ENCODE peak calls at places on chromosomes 12 and 14, in four cellular contexts. Z is mucosa of descending colon, T is psoas muscle, F is stomach. U is an unnamed sample.
A peak's percentile ranks its signal among the peaks of the same experiment; 100 is the strongest.

GRCh38 chr14:102015045-102015685 is 50.8 kb downstream of the DYNC1H1 start:
- DNase-seq in Z (no peak), T (no peak), F (no peak), U (no peak)

GRCh38 chr14:104826197-104826857 is 25.4 kb downstream of the ZBTB42 start:
- DNase-seq in Z (peak; percentile 96), T (peak; percentile 91), F (peak; percentile 96), U (peak; percentile 85)

GRCh38 chr12:102964872-102965271 is 7.4 kb downstream of the ASCL1 start:
- DNase-seq in Z (peak; percentile 68), T (no peak), F (peak; percentile 52), U (no peak)

GRCh38 chr12:93622485-93622884 is 50.0 kb downstream of the SOCS2 start:
- DNase-seq in Z (no peak), T (no peak), F (no peak), U (no peak)

GRCh38 chr12:1926274-1926673 is 7.8 kb upstream of the CACNA2D4 start:
- DNase-seq in Z (no peak), T (no peak), F (peak; percentile 14), U (no peak)

GRCh38 chr14:66380143-66380542 is 106.0 kb upstream of the CCDC196 start:
- DNase-seq in Z (no peak), T (no peak), F (peak; percentile 60), U (no peak)

GRCh38 chr12:52232916-52233461 is at the start of gene KRT7:
- DNase-seq in Z (no peak), T (no peak), F (no peak), U (no peak)

GRCh38 chr12:1220127-1221092 is 229.4 kb downstream of the ERC1 start:
- DNase-seq in Z (peak; percentile 71), T (no peak), F (peak; percentile 53), U (no peak)

GRCh38 chr12:88546851-88547250 is 33.4 kb downstream of the KITLG start:
- DNase-seq in Z (no peak), T (no peak), F (no peak), U (no peak)

GRCh38 chr12:21831671-21832357 is 57.3 kb upstream of the KCNJ8 start:
- DNase-seq in Z (no peak), T (peak; percentile 45), F (no peak), U (no peak)

GRCh38 chr12:38934696-38935095 is 29.3 kb upstream of the CPNE8 start:
- DNase-seq in Z (no peak), T (no peak), F (no peak), U (no peak)

GRCh38 chr14:52068741-52069616 is at the start of gene NID2:
- DNase-seq in Z (peak; percentile 70), T (peak; percentile 87), F (peak; percentile 51), U (peak; percentile 95)

GRCh38 chr14:59085207-59085739 is 103.2 kb upstream of the DAAM1 start:
- DNase-seq in Z (no peak), T (no peak), F (no peak), U (no peak)

GRCh38 chr14:23160924-23161522 is 22.4 kb downstream of the SLC7A8 start:
- DNase-seq in Z (peak; percentile 37), T (peak; percentile 51), F (peak; percentile 59), U (peak; percentile 63)

DNA sequence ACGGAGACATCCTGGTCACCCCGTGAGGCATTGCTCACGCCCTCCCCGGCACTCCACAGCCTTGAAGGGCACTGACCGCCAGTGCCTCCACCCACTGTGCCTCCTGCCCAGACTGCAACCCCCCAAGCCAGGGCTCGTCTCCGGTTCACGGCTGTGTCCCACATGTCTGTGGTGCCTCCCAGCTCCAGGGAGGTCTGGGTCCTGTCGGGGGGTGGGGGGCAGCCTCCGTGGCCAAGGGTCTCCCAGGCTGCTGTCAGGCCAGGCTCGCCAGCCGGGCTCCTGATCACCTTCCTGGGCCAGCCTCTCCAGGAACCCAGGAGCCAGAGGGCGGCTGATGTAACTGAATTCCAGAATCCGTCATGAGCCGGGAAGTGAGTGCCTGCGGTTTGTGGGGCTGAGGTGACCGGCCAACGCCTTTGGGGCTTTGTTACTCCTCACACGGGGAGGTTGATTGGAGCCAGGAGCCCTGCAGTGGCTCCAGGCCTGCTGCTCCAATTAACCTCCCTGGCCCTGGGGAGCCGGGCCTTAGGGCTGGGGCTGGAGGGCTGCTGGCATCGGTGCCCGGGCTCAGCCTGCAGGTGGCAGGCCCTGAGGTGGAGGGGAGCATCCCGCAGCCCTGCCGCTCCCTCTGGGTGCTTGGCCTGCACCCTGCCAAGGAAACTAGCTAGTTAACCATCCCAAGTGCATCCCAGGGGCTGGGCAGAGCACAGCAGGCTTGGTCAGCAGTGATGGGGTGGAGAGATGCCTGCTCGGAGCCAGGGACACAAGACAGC is 36.4 kb upstream of the FBRSL1 start:
- DNase-seq in Z (no peak), T (no peak), F (no peak), U (no peak)
- H3K4me3 ChIP-seq in Z (no peak overlapping the region), T (no peak overlapping the region), F (no peak overlapping the region), U (no peak overlapping the region)

GRCh38 chr12:46124848-46125619 is 134.7 kb upstream of the SCAF11 start:
- DNase-seq in Z (peak; percentile 76), T (no peak), F (peak; percentile 41), U (peak; percentile 33)
- H3K4me3 ChIP-seq in Z (no peak overlapping the region), T (peak overlapping the region; percentile 44), F (peak overlapping the region; percentile 15), U (no peak overlapping the region)

DNA sequence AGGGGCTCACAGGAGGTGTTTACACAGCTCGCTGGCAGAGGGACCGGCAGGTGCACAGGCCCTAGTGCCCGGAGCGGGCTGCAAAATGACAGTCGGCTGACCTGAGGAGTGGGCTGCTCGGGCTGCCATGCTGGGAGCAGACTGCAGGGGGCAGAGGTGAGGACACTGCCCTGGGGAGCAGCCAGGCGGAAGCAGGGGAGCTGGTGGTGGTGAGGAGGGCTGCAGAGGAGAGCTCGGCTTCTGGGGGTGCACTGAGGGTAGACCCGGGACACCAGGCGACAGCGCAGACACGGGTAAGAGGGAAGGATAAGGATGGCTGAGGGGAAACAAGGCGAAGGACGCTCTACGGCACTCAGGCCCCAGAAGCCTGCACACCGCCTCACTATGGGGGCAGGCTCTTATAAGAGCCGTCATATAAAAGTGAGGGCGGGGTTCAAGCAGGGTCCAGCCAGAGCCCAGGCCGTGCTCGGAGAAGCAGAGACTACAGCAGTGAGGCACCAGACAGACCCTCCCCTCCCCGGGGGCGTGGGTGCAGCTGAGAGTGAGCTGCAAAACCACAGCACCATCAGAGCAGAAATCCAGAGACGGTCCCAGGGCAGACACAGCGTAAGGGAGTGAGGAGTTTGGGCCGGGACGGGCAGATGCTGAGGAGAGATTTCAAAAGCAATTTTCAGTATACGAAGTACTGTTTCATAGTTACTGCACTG is 62.5 kb downstream of the CCDC88C start:
- DNase-seq in Z (peak; percentile 60), T (no peak), F (no peak), U (no peak)
- H3K4me3 ChIP-seq in Z (no peak overlapping the region), T (no peak overlapping the region), F (no peak overlapping the region), U (no peak overlapping the region)

GRCh38 chr12:8702159-8702558 is 4.4 kb downstream of the RIMKLB start:
- DNase-seq in Z (no peak), T (no peak), F (no peak), U (no peak)

GRCh38 chr12:8698830-8699330 is 1.1 kb downstream of the RIMKLB start:
- DNase-seq in Z (no peak), T (no peak), F (no peak), U (no peak)

GRCh38 chr12:8697476-8698131 is at the start of gene RIMKLB:
- DNase-seq in Z (peak; percentile 79), T (peak; percentile 87), F (peak; percentile 79), U (peak; percentile 95)

GRCh38 chr12:8698132-8698829 is 490 bp downstream of the RIMKLB start:
- DNase-seq in Z (peak; percentile 56), T (peak; percentile 72), F (peak; percentile 62), U (peak; percentile 92)

GRCh38 chr12:8699714-8700113 is 1.9 kb downstream of the RIMKLB start:
- DNase-seq in Z (no peak), T (no peak), F (no peak), U (no peak)
- H3K4me3 ChIP-seq in Z (no peak overlapping the region), T (peak overlapping the region; percentile 99), F (peak overlapping the region; percentile 7), U (no peak overlapping the region)

DNA sequence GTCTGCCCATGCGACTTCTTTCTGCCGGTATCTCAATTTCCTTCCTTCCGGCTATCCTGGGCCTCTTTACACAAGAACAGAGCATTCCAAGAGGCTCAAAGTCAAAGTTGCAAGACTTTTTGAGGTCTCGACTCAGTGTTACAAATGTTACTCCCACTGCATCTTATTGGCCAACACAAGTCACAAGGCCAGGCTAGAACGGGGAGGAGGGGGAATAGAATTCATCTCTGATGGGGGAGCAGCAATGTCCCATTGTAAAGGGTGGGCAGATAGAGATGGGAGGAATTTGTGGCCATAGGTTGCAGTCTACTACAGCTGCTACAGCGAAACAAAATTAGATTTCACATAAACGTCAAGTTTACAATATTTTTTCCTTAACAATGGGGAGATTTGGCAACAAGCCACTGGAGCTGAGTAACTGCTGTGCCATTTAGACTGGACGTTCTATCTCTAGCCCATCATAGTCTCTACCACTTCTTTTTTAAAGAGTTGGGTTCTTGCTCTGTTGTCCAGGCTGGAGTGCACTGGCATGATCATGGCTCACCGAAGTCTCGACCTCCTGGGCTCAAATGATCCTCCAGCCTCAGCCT is 9.4 kb upstream of the NYNRIN start:
- DNase-seq in Z (no peak), T (no peak), F (no peak), U (no peak)
- H3K4me3 ChIP-seq in Z (no peak overlapping the region), T (no peak overlapping the region), F (no peak overlapping the region), U (no peak overlapping the region)

GRCh38 chr12:100279159-100279558 is 12.2 kb downstream of the SCYL2 start:
- DNase-seq in Z (no peak), T (no peak), F (no peak), U (no peak)

GRCh38 chr12:100279612-100280244 is 12.8 kb downstream of the SCYL2 start:
- DNase-seq in Z (no peak), T (no peak), F (no peak), U (no peak)
- H3K4me3 ChIP-seq in Z (no peak overlapping the region), T (no peak overlapping the region), F (no peak overlapping the region), U (no peak overlapping the region)

DNA sequence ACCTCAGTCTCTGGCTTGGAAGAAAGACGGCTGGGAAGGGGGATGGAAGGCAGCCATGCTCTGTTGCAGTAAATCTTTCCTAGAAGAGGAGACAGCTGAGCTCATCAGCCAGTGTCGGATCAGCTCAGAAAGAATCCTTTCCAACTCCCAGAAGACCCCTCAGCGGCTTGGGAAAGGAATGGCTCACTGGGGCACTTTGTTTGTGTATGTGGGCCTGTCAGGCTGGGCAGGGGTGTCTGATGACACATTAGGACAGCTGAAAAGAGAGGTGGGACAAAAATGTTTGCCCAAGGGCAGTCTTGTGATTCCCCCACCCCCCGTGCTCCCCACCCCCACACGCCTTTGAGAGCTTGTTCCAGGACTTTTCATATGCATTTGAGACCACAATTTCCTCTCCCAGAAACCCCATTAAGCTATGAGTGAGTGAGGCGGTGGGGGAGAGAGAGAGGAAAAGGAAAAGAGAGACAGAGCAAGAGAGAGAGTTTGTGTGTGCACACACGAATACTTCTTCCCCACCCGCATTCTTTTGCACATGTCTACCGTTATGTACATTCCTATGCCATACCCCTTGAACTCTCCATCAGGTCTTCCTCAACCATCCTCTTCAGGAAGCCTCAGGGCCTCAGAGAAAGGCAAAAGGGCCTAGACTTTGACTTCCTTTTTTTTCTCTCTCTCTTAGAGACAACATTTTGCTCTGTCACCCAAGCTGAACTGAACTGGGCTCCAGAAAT is 198.9 kb downstream of the ZFP36L1 start:
- DNase-seq in Z (no peak), T (no peak), F (no peak), U (peak; percentile 72)
- H3K4me3 ChIP-seq in Z (no peak overlapping the region), T (no peak overlapping the region), F (no peak overlapping the region), U (no peak overlapping the region)

DNA sequence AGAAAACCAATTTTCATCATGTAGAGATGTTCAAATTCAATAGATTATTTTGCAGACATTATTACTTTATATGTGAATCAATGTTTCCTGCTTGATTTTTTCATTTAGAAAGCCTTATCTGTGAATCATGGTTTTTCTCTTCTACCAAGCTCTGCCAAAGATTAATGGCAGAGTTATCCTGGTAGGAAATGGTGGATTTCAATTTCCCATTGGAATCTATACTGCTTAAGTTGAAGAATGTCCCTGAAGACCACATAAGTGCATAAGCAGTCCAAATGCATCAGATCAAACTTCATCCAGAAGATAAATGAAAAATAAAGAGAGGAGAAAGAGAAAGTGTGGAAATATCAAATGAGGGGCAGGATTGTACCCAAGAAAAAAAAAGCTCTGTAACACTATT is 5.0 kb downstream of the LUM start:
- DNase-seq in Z (no peak), T (no peak), F (no peak), U (no peak)
- H3K4me3 ChIP-seq in Z (no peak overlapping the region), T (no peak overlapping the region), F (no peak overlapping the region), U (no peak overlapping the region)